ENCODE peak calls at places on chromosome 22, in seven cellular contexts. D is MM.1S; C is B cell; S is CD8-positive, alpha-beta T cell; K is NCI-H1105; L is activated T-helper 1 cell treated with anti-CD3 and anti-CD28 coated beads, Interleukin-2, amount 50 U/mL, for 16 hours; U is EH. Z is an unnamed sample.

GRCh38 chr22:20155330-20156041 is 4.6 kb upstream of the CCDC188 start:
- DNase-seq in D (peak; percentile 28), C (no peak), S (no peak), K (peak; percentile 89), L (no peak), U (peak; percentile 78), Z (no peak)

GRCh38 chr22:30221121-30221992 is 25.2 kb downstream of the LIF start:
- DNase-seq in D (peak; percentile 81), C (peak; percentile 64), S (peak; percentile 65), K (no peak), L (peak; percentile 10), U (no peak), Z (no peak)

GRCh38 chr22:37951305-37951704 is 2.1 kb downstream of the C22orf23 start:
- DNase-seq in D (no peak), C (no peak), S (peak; percentile 6), K (no peak), L (no peak), U (peak; percentile 30), Z (no peak)

GRCh38 chr22:49869855-49870712 is 16.4 kb downstream of the ZBED4 start:
- DNase-seq in D (no peak), C (no peak), S (peak; percentile 42), K (no peak), L (no peak), U (no peak), Z (no peak)

GRCh38 chr22:50111056-50111455 is 21.2 kb downstream of the MOV10L1 start:
- DNase-seq in D (no peak), C (no peak), S (no peak), K (no peak), L (no peak), U (no peak), Z (no peak)

GRCh38 chr22:44026630-44027511 is 2.8 kb downstream of the PARVB start:
- DNase-seq in D (peak; percentile 87), C (peak; percentile 90), S (peak; percentile 81), K (no peak), L (peak; percentile 18), U (peak; percentile 83), Z (peak; percentile 44)

GRCh38 chr22:29700949-29701927 is 18.6 kb upstream of the CABP7 start:
- DNase-seq in D (no peak), C (no peak), S (no peak), K (peak; percentile 48), L (no peak), U (peak; percentile 38), Z (no peak)

GRCh38 chr22:45970709-45971388 is 6.1 kb downstream of the WNT7B start:
- DNase-seq in D (no peak), C (no peak), S (no peak), K (no peak), L (no peak), U (peak; percentile 58), Z (no peak)

GRCh38 chr22:22025320-22026156 is 43.0 kb upstream of the TOP3B start:
- DNase-seq in D (peak; percentile 38), C (peak; percentile 39), S (no peak), K (no peak), L (no peak), U (no peak), Z (no peak)

GRCh38 chr22:20156611-20157415 is 6.0 kb upstream of the CCDC188 start:
- DNase-seq in D (peak; percentile 67), C (peak; percentile 94), S (peak; percentile 83), K (peak; percentile 63), L (peak; percentile 89), U (peak; percentile 71), Z (no peak)

GRCh38 chr22:29342177-29342576 is 26.7 kb upstream of the RASL10A start:
- DNase-seq in D (no peak), C (no peak), S (no peak), K (no peak), L (no peak), U (no peak), Z (no peak)

GRCh38 chr22:49234459-49234858 is 593.2 kb downstream of the BRD1 start:
- DNase-seq in D (no peak), C (no peak), S (no peak), K (no peak), L (no peak), U (no peak), Z (no peak)

GRCh38 chr22:20149257-20150250 is 1.3 kb downstream of the CCDC188 start:
- DNase-seq in D (no peak), C (no peak), S (no peak), K (no peak), L (no peak), U (no peak), Z (no peak)

Z was measured in brain pericyte.